ENCODE peak calls at places on chromosome 17, in six cellular contexts. Z is HepG2, Q is right lobe of liver, E is GM12865, C is endothelial cell, Y is tibial nerve. J is an unnamed sample.

GRCh38 chr17:72590382-72590781 is 469.6 kb downstream of the SOX9 start:
- DNase-seq in Y (no peak), C (no peak), E (no peak), Q (no peak), Z (peak), J (no peak)

GRCh38 chr17:46154151-46154816 is 38.9 kb downstream of the KANSL1 start:
- DNase-seq in Y (no peak), C (no peak), Q (no peak), E (no peak), Z (no peak), J (no peak)

GRCh38 chr17:63881935-63882601 is at the start of gene GH2:
- DNase-seq in Q (peak), C (peak), E (peak), Z (peak), Y (peak), J (no peak)

GRCh38 chr17:15503731-15504130 is 36.3 kb upstream of the CDRT4 start:
- DNase-seq in C (no peak), Y (no peak), Q (no peak), E (no peak), Z (no peak), J (no peak)

GRCh38 chr17:20908373-20909273 is 134.2 kb downstream of the USP22 start:
- DNase-seq in E (peak), C (peak), Y (peak), Z (peak), Q (peak), J (peak)

GRCh38 chr17:73634629-73635028 is 9.6 kb downstream of the SDK2 start:
- DNase-seq in Z (no peak), Y (no peak), E (no peak), C (no peak), Q (no peak), J (no peak)

GRCh38 chr17:32103476-32104113 is 38.7 kb upstream of the RHOT1 start:
- DNase-seq in Q (no peak), Y (no peak), Z (no peak), E (no peak), C (no peak), J (no peak)

GRCh38 chr17:76398523-76399174 is 14.2 kb downstream of the SPHK1 start:
- DNase-seq in C (no peak), Y (no peak), E (no peak), Z (no peak), Q (peak), J (no peak)

GRCh38 chr17:57739402-57740224 is 5.5 kb downstream of the CCDC182 start:
- DNase-seq in Z (peak), C (no peak), Y (no peak), Q (no peak), E (peak), J (no peak)

GRCh38 chr17:37844158-37844976 is 79.8 kb upstream of the TBC1D3K start:
- DNase-seq in Z (peak), Q (peak), C (peak), E (peak), Y (peak), J (no peak)

GRCh38 chr17:32692179-32692578 is 184.7 kb downstream of the MYO1D start:
- DNase-seq in Q (no peak), E (no peak), C (no peak), Y (no peak), Z (no peak), J (no peak)

GRCh38 chr17:44829558-44830358 is at the start of gene GJC1:
- DNase-seq in Q (no peak), E (peak), C (peak), Y (no peak), Z (no peak), J (peak)

GRCh38 chr17:69143683-69144231 is 2.1 kb upstream of the ABCA6 start:
- DNase-seq in Y (no peak), Z (no peak), C (no peak), E (no peak), Q (peak), J (no peak)

GRCh38 chr17:44044092-44044491 is 22.4 kb downstream of the LSM12 start:
- DNase-seq in Y (no peak), Q (no peak), E (no peak), C (no peak), Z (no peak), J (no peak)

GRCh38 chr17:79825580-79825921 is 13.7 kb downstream of the CBX4 start:
- DNase-seq in Q (no peak), E (no peak), Z (no peak), Y (no peak), C (no peak), J (no peak)

GRCh38 chr17:3750926-3751325 is 27.2 kb downstream of the HASPIN start:
- DNase-seq in C (no peak), Q (no peak), Y (no peak), E (peak), Z (no peak), J (no peak)

GRCh38 chr17:53227514-53227913 is 595.2 kb upstream of the KIF2B start:
- DNase-seq in Z (no peak), E (no peak), Q (no peak), Y (no peak), C (no peak), J (no peak)

GRCh38 chr17:5711344-5711743 is 127.0 kb upstream of the NLRP1 start:
- DNase-seq in C (no peak), Z (no peak), Q (no peak), E (no peak), Y (no peak), J (peak)

GRCh38 chr17:35930211-35931065 is at the start of gene RDM1:
- DNase-seq in C (peak), E (peak), Z (no peak), Y (peak), Q (peak), J (peak)

GRCh38 chr17:80001376-80001775 is 34.3 kb downstream of the TBC1D16 start:
- DNase-seq in E (no peak), Z (no peak), Q (no peak), C (no peak), Y (no peak), J (no peak)

GRCh38 chr17:71470062-71470461 is 650.8 kb upstream of the SOX9 start:
- DNase-seq in E (no peak), Z (no peak), Q (no peak), C (no peak), Y (no peak), J (no peak)

GRCh38 chr17:76734080-76734840 is 2.9 kb downstream of the SRSF2 start:
- DNase-seq in Y (no peak), E (peak), Q (no peak), Z (no peak), C (no peak), J (no peak)

GRCh38 chr17:35222452-35222851 is 20.4 kb upstream of the SLFN5 start:
- DNase-seq in E (no peak), C (no peak), Q (no peak), Z (no peak), Y (no peak), J (no peak)

GRCh38 chr17:43732961-43733360 is 25.6 kb downstream of the SOST start:
- DNase-seq in Z (no peak), C (no peak), Y (no peak), Q (no peak), E (no peak), J (no peak)

GRCh38 chr17:2090210-2090641 is 35.3 kb downstream of the HIC1 start:
- DNase-seq in Z (no peak), E (peak), C (no peak), Q (no peak), Y (no peak), J (no peak)

GRCh38 chr17:45844695-45845375 is at the start of gene SPPL2C:
- DNase-seq in Q (no peak), E (no peak), Z (no peak), C (no peak), Y (no peak), J (no peak)

GRCh38 chr17:1783834-1784611 is 22.2 kb downstream of the SERPINF1 start:
- DNase-seq in C (no peak), Y (peak), E (peak), Z (peak), Q (peak), J (no peak)

GRCh38 chr17:71649986-71650385 is 470.8 kb upstream of the SOX9 start:
- DNase-seq in Z (no peak), C (no peak), E (no peak), Q (no peak), Y (no peak), J (no peak)

GRCh38 chr17:52027081-52027480 is 131.4 kb downstream of the CA10 start:
- DNase-seq in C (no peak), E (no peak), Q (no peak), Y (no peak), Z (no peak), J (no peak)

GRCh38 chr17:73347355-73347754 is 35.6 kb upstream of the CDC42EP4 start:
- DNase-seq in C (no peak), Z (no peak), E (no peak), Q (no peak), Y (no peak), J (no peak)

DNA sequence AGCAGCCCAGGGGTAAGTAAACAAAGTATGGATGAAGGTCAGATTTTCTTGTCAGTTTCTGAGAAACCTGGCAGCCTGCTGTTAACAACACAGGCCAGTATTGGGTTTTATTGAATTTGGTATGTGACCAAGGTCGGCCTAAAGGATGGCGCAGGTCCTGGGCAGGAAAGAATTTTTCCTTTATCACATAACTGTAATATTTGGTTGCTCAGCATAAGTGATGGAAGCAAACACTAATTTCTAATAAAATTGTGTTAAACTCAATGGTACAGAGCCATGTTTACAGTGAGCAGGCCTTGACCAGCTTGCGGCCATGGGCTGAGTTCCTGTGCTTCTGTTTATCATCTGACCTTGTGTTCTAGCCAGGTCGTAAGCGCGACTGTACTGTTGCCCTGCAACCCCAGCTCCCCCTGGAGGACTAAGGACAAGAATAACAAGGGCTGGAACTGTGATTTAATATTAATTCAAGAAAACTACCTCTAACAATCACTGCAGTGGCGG is 10.5 kb downstream of the POLDIP2 start:
- DNase-seq in Q (peak), C (peak), Y (no peak), E (peak), Z (peak), J (no peak)
- TF ChIP-seq CTCF in Q (peak), C (peak), Y (no peak), E (peak), Z (peak), J (peak)

GRCh38 chr17:17993366-17993765 is 20.7 kb downstream of the DRC3 start:
- DNase-seq in E (no peak), Y (no peak), C (no peak), Q (no peak), Z (no peak), J (no peak)
- TF ChIP-seq CTCF in E (no peak), Y (no peak), C (no peak), Q (no peak), Z (no peak), J (no peak)

GRCh38 chr17:81440511-81441244 is 45.4 kb downstream of the BAHCC1 start:
- DNase-seq in E (peak), Z (peak), Y (no peak), C (peak), Q (no peak), J (no peak)
- TF ChIP-seq CTCF in E (peak), Z (peak), Y (no peak), C (peak), Q (no peak), J (peak)

DNA sequence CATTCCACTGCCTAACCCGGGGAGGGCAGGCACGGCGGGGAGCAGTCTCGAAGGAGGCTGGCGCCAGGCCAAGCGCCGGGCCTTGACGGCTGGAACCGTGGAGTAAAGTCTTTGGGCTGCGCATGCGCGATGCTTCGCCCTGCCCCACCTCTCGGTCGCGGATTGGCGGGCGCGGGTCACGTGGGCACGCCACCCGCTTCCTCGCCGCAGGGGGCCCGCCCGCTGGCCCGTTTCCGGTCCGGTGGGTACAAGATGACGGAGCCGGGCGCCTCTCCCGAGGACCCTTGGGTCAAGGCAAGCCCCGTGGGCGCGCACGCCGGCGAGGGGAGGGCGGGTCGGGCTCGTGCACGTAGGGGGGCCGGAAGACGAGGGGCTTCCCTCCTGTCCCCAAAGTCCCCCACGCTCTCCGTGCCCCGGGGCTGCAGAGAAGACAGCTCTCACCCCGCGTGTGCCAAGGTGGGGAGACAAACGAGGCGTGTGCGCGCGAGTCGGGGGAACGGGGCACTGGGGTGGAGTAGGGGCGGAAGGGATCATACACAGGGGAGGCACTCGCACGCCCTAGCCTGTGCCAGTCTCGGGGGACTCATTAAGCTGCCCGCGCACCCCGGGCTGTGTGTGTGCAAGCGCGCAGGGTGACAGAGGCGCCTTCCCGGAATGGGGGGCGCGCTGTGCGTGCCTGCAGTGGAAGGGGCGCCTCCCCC is at the start of gene MLX:
- DNase-seq in C (peak), Y (peak), Q (peak), E (peak), Z (peak), J (peak)
- TF ChIP-seq CTCF in C (no peak), Y (no peak), Q (no peak), E (peak), Z (peak), J (no peak)

DNA sequence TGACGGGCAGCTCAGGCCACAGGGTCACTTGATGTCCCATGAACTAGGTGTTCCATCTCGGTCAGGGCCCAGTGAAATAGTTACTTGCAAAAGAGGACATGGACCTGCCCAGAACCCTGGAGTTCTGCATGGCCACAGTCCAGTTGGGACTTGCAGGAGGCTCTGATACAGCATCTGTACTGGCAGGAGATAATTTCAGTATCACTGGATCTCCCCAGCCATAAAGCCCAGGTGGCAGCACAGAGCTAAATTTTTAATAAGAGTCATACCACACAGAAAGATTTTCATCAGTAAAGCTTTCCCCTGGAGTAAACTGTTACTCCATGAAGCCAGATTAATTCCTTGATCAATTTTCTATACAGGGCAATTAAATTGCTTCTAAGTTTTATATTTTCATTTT is 18.0 kb upstream of the SLC16A5 start:
- DNase-seq in Z (no peak), E (no peak), C (no peak), Y (no peak), Q (no peak), J (no peak)
- TF ChIP-seq CTCF in Z (peak), E (no peak), C (no peak), Y (no peak), Q (peak), J (peak)

DNA sequence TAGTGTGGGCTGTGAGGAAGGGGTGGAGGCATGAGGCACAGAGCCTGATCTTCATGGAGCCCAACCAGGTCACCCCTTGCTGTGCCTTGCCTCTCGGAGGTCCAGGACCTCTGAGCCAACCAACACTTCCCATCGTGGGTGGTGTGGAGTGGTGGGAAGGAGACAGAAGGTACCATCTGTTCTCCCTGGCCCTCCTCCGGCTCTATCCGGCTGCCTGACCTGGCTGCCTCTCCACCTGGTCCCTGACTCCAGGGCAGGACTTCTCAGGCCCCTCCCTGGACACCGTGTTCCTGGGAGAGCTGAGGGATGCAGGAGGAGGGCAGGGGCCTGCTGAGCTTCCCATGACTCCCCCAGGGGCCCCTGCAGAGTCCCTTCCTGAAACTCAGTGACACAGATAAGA is 3.9 kb downstream of the PDK2 start:
- DNase-seq in Z (no peak), E (no peak), Q (no peak), Y (no peak), C (no peak), J (no peak)
- TF ChIP-seq CTCF in Z (no peak), E (no peak), Q (no peak), Y (no peak), C (no peak), J (no peak)

GRCh38 chr17:54745239-54745638 is 155.4 kb upstream of the TOM1L1 start:
- DNase-seq in Z (no peak), E (no peak), Q (peak), C (no peak), Y (no peak), J (no peak)

GRCh38 chr17:54754560-54754959 is 146.1 kb upstream of the TOM1L1 start:
- DNase-seq in Y (no peak), C (peak), Z (peak), Q (peak), E (peak), J (no peak)

GRCh38 chr17:54745862-54746261 is 154.8 kb upstream of the TOM1L1 start:
- DNase-seq in C (no peak), Q (no peak), Z (no peak), Y (no peak), E (no peak), J (no peak)

GRCh38 chr17:54744750-54745149 is 155.9 kb upstream of the TOM1L1 start:
- DNase-seq in Q (no peak), E (no peak), Z (no peak), C (no peak), Y (no peak), J (no peak)

DNA sequence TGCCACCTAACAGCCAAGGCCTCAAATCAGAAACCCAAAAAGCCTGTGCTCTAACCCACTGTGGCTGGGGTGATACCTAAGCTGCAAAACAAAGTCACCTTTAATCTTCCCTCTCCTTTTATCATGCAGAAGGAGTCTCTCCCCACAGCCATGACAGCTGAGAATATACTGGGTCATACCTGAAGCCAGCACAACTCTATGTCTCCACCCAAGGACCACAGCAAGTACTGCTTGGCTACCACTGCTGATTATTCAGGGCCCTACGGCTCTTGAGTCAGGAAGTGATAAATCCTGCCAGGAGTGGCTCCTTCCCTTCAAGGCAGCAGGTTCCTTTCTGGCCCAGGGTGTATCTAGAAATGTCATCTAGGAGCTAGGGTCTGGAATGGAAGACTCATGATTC is 151.5 kb upstream of the TOM1L1 start:
- DNase-seq in C (no peak), Q (no peak), Y (no peak), E (no peak), Z (peak), J (no peak)
- TF ChIP-seq CTCF in C (no peak), Q (peak), Y (no peak), E (no peak), Z (peak), J (no peak)

DNA sequence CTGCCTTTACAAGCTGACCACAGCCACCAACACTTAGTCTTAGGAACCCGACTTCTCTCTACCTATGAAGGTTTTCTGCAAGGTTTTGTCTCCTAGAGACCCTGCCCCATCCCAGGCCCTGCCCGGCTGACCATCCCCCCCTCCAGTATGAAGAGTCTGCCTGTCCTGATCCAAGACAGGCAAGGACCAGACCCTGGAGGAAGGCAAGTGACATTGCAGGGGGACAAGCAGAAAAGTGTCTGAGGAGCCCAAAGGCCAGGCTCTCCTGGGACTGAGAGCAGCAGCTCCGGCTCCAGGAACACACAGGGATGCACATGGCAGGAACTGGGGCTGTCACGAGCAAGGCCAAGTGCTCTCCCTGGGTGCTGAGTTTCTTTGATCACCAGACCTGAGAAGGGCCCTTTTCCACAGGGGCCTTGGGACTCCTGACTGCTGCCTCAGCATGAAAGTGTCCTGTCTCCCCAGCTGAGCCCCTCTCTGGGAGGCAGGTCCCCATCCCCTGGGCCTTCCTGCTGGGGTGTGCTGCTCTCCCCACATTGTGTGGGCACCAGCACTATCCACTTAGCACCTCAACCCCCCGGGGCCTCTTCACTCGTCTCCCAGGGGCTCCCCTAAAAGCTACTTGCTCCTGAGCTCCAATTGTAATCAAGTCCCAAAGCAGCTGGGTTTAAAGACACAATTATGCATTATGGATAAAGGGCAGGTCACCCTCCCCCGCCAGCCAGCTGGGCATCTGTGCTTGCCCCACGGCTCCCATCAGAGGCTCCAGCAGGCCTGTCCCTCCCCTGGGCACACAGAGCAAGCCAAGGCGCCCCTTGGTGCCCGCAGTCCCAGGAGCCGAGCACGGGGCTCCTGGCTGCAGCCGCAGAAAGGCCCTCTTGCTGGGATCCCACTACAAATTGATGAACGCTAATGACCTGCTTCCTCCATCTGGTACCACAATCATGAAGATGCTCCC is 11.5 kb upstream of the CACNG4 start:
- DNase-seq in E (no peak), Q (no peak), Y (no peak), C (no peak), Z (no peak), J (no peak)
- TF ChIP-seq CTCF in E (peak), Q (no peak), Y (no peak), C (no peak), Z (no peak), J (no peak)

J was measured in osteocyte.